ENCODE peak calls at places on chromosomes 1 and 21, in ten cellular contexts. One of them, this sample, is unnamed.

GRCh38 chr1:117060441-117061317 is 553 bp downstream of the TTF2 start:
- DNase-seq in activated T-helper 9 cell treated with anti-CD3 and anti-CD28 coated beads, Interleukin-2, amount 50 U/mL, for 16 hours: no peak
- DNase-seq in glutamatergic neuron: peak
- DNase-seq in LoVo: peak
- DNase-seq in stimulated activated naive B cell treated with anti-CD40 and anti-IgM and Interleukin-4, amounts not matched to agents 10 μg/mL and 1 μg/mL and 100 μg/mL, for 72 hours: peak
- DNase-seq in Peyer's patch: no peak
- DNase-seq in amygdala: no peak
- DNase-seq in activated T-helper 1 cell treated with anti-CD3 and anti-CD28 coated beads, Interleukin-12 subunit alpha, Interleukin-12 subunit beta, Interleukin-2, Interleukin-4 antibody, amounts not matched to agents 30 ng/mL and 10 ng/mL and 1 ng/mL, durations not matched to agents 14 hours and 24 hours and 36 hours: peak
- DNase-seq in NT2/D1: peak
- DNase-seq in tibial artery: no peak
- DNase-seq in this sample: no peak

GRCh38 chr1:16095447-16095846 is 22.0 kb upstream of the FAM131C start:
- DNase-seq in glutamatergic neuron: no peak
- DNase-seq in LoVo: no peak
- DNase-seq in NT2/D1: no peak
- DNase-seq in Peyer's patch: no peak
- DNase-seq in tibial artery: no peak
- DNase-seq in activated T-helper 9 cell treated with anti-CD3 and anti-CD28 coated beads, Interleukin-2, amount 50 U/mL, for 16 hours: no peak
- DNase-seq in stimulated activated naive B cell treated with anti-CD40 and anti-IgM and Interleukin-4, amounts not matched to agents 10 μg/mL and 1 μg/mL and 100 μg/mL, for 72 hours: no peak
- DNase-seq in activated T-helper 1 cell treated with anti-CD3 and anti-CD28 coated beads, Interleukin-12 subunit alpha, Interleukin-12 subunit beta, Interleukin-2, Interleukin-4 antibody, amounts not matched to agents 30 ng/mL and 10 ng/mL and 1 ng/mL, durations not matched to agents 14 hours and 24 hours and 36 hours: no peak
- DNase-seq in amygdala: no peak
- DNase-seq in this sample: no peak

GRCh38 chr21:45255381-45256020 is 32.2 kb downstream of the POFUT2 start:
- DNase-seq in tibial artery: no peak
- DNase-seq in stimulated activated naive B cell treated with anti-CD40 and anti-IgM and Interleukin-4, amounts not matched to agents 10 μg/mL and 1 μg/mL and 100 μg/mL, for 72 hours: no peak
- DNase-seq in glutamatergic neuron: no peak
- DNase-seq in amygdala: no peak
- DNase-seq in Peyer's patch: peak
- DNase-seq in activated T-helper 9 cell treated with anti-CD3 and anti-CD28 coated beads, Interleukin-2, amount 50 U/mL, for 16 hours: no peak
- DNase-seq in activated T-helper 1 cell treated with anti-CD3 and anti-CD28 coated beads, Interleukin-12 subunit alpha, Interleukin-12 subunit beta, Interleukin-2, Interleukin-4 antibody, amounts not matched to agents 30 ng/mL and 10 ng/mL and 1 ng/mL, durations not matched to agents 14 hours and 24 hours and 36 hours: no peak
- DNase-seq in LoVo: peak
- DNase-seq in NT2/D1: no peak
- DNase-seq in this sample: no peak

GRCh38 chr1:244603498-244603897 is 49.4 kb upstream of the DESI2 start:
- DNase-seq in tibial artery: no peak
- DNase-seq in glutamatergic neuron: no peak
- DNase-seq in NT2/D1: no peak
- DNase-seq in stimulated activated naive B cell treated with anti-CD40 and anti-IgM and Interleukin-4, amounts not matched to agents 10 μg/mL and 1 μg/mL and 100 μg/mL, for 72 hours: no peak
- DNase-seq in Peyer's patch: no peak
- DNase-seq in activated T-helper 1 cell treated with anti-CD3 and anti-CD28 coated beads, Interleukin-12 subunit alpha, Interleukin-12 subunit beta, Interleukin-2, Interleukin-4 antibody, amounts not matched to agents 30 ng/mL and 10 ng/mL and 1 ng/mL, durations not matched to agents 14 hours and 24 hours and 36 hours: no peak
- DNase-seq in LoVo: peak
- DNase-seq in amygdala: no peak
- DNase-seq in activated T-helper 9 cell treated with anti-CD3 and anti-CD28 coated beads, Interleukin-2, amount 50 U/mL, for 16 hours: no peak
- DNase-seq in this sample: no peak

GRCh38 chr1:1946540-1946939 is 27.5 kb upstream of the TMEM52 start:
- DNase-seq in NT2/D1: no peak
- DNase-seq in glutamatergic neuron: no peak
- DNase-seq in stimulated activated naive B cell treated with anti-CD40 and anti-IgM and Interleukin-4, amounts not matched to agents 10 μg/mL and 1 μg/mL and 100 μg/mL, for 72 hours: no peak
- DNase-seq in LoVo: no peak
- DNase-seq in activated T-helper 1 cell treated with anti-CD3 and anti-CD28 coated beads, Interleukin-12 subunit alpha, Interleukin-12 subunit beta, Interleukin-2, Interleukin-4 antibody, amounts not matched to agents 30 ng/mL and 10 ng/mL and 1 ng/mL, durations not matched to agents 14 hours and 24 hours and 36 hours: no peak
- DNase-seq in Peyer's patch: no peak
- DNase-seq in amygdala: no peak
- DNase-seq in tibial artery: no peak
- DNase-seq in activated T-helper 9 cell treated with anti-CD3 and anti-CD28 coated beads, Interleukin-2, amount 50 U/mL, for 16 hours: no peak
- DNase-seq in this sample: no peak

GRCh38 chr1:244862354-244862698 is 2.0 kb downstream of the HNRNPU start:
- DNase-seq in Peyer's patch: no peak
- DNase-seq in LoVo: no peak
- DNase-seq in activated T-helper 9 cell treated with anti-CD3 and anti-CD28 coated beads, Interleukin-2, amount 50 U/mL, for 16 hours: no peak
- DNase-seq in stimulated activated naive B cell treated with anti-CD40 and anti-IgM and Interleukin-4, amounts not matched to agents 10 μg/mL and 1 μg/mL and 100 μg/mL, for 72 hours: no peak
- DNase-seq in activated T-helper 1 cell treated with anti-CD3 and anti-CD28 coated beads, Interleukin-12 subunit alpha, Interleukin-12 subunit beta, Interleukin-2, Interleukin-4 antibody, amounts not matched to agents 30 ng/mL and 10 ng/mL and 1 ng/mL, durations not matched to agents 14 hours and 24 hours and 36 hours: peak
- DNase-seq in glutamatergic neuron: no peak
- DNase-seq in amygdala: no peak
- DNase-seq in tibial artery: no peak
- DNase-seq in NT2/D1: no peak
- DNase-seq in this sample: no peak

GRCh38 chr1:22972063-22972405 is 632 bp downstream of the LACTBL1 start:
- DNase-seq in Peyer's patch: no peak
- DNase-seq in activated T-helper 1 cell treated with anti-CD3 and anti-CD28 coated beads, Interleukin-12 subunit alpha, Interleukin-12 subunit beta, Interleukin-2, Interleukin-4 antibody, amounts not matched to agents 30 ng/mL and 10 ng/mL and 1 ng/mL, durations not matched to agents 14 hours and 24 hours and 36 hours: no peak
- DNase-seq in activated T-helper 9 cell treated with anti-CD3 and anti-CD28 coated beads, Interleukin-2, amount 50 U/mL, for 16 hours: no peak
- DNase-seq in LoVo: no peak
- DNase-seq in glutamatergic neuron: no peak
- DNase-seq in tibial artery: no peak
- DNase-seq in NT2/D1: no peak
- DNase-seq in amygdala: no peak
- DNase-seq in stimulated activated naive B cell treated with anti-CD40 and anti-IgM and Interleukin-4, amounts not matched to agents 10 μg/mL and 1 μg/mL and 100 μg/mL, for 72 hours: no peak
- DNase-seq in this sample: no peak

GRCh38 chr1:58496042-58496441 is 50.5 kb downstream of the OMA1 start:
- DNase-seq in glutamatergic neuron: no peak
- DNase-seq in LoVo: no peak
- DNase-seq in amygdala: no peak
- DNase-seq in activated T-helper 1 cell treated with anti-CD3 and anti-CD28 coated beads, Interleukin-12 subunit alpha, Interleukin-12 subunit beta, Interleukin-2, Interleukin-4 antibody, amounts not matched to agents 30 ng/mL and 10 ng/mL and 1 ng/mL, durations not matched to agents 14 hours and 24 hours and 36 hours: no peak
- DNase-seq in Peyer's patch: no peak
- DNase-seq in stimulated activated naive B cell treated with anti-CD40 and anti-IgM and Interleukin-4, amounts not matched to agents 10 μg/mL and 1 μg/mL and 100 μg/mL, for 72 hours: no peak
- DNase-seq in NT2/D1: no peak
- DNase-seq in tibial artery: no peak
- DNase-seq in activated T-helper 9 cell treated with anti-CD3 and anti-CD28 coated beads, Interleukin-2, amount 50 U/mL, for 16 hours: no peak
- DNase-seq in this sample: no peak

GRCh38 chr1:240732390-240732789 is 120.4 kb upstream of the GREM2 start:
- DNase-seq in glutamatergic neuron: no peak
- DNase-seq in activated T-helper 9 cell treated with anti-CD3 and anti-CD28 coated beads, Interleukin-2, amount 50 U/mL, for 16 hours: no peak
- DNase-seq in activated T-helper 1 cell treated with anti-CD3 and anti-CD28 coated beads, Interleukin-12 subunit alpha, Interleukin-12 subunit beta, Interleukin-2, Interleukin-4 antibody, amounts not matched to agents 30 ng/mL and 10 ng/mL and 1 ng/mL, durations not matched to agents 14 hours and 24 hours and 36 hours: no peak
- DNase-seq in tibial artery: no peak
- DNase-seq in Peyer's patch: no peak
- DNase-seq in amygdala: no peak
- DNase-seq in NT2/D1: peak
- DNase-seq in LoVo: peak
- DNase-seq in stimulated activated naive B cell treated with anti-CD40 and anti-IgM and Interleukin-4, amounts not matched to agents 10 μg/mL and 1 μg/mL and 100 μg/mL, for 72 hours: no peak
- DNase-seq in this sample: no peak

GRCh38 chr21:29196021-29196663 is 65.7 kb downstream of the MAP3K7CL start:
- DNase-seq in activated T-helper 9 cell treated with anti-CD3 and anti-CD28 coated beads, Interleukin-2, amount 50 U/mL, for 16 hours: peak
- DNase-seq in tibial artery: peak
- DNase-seq in amygdala: peak
- DNase-seq in glutamatergic neuron: no peak
- DNase-seq in Peyer's patch: peak
- DNase-seq in NT2/D1: no peak
- DNase-seq in LoVo: peak
- DNase-seq in stimulated activated naive B cell treated with anti-CD40 and anti-IgM and Interleukin-4, amounts not matched to agents 10 μg/mL and 1 μg/mL and 100 μg/mL, for 72 hours: peak
- DNase-seq in activated T-helper 1 cell treated with anti-CD3 and anti-CD28 coated beads, Interleukin-12 subunit alpha, Interleukin-12 subunit beta, Interleukin-2, Interleukin-4 antibody, amounts not matched to agents 30 ng/mL and 10 ng/mL and 1 ng/mL, durations not matched to agents 14 hours and 24 hours and 36 hours: peak
- DNase-seq in this sample: peak

GRCh38 chr1:87399701-87400100 is 71.0 kb downstream of the LMO4 start:
- DNase-seq in amygdala: no peak
- DNase-seq in activated T-helper 1 cell treated with anti-CD3 and anti-CD28 coated beads, Interleukin-12 subunit alpha, Interleukin-12 subunit beta, Interleukin-2, Interleukin-4 antibody, amounts not matched to agents 30 ng/mL and 10 ng/mL and 1 ng/mL, durations not matched to agents 14 hours and 24 hours and 36 hours: no peak
- DNase-seq in activated T-helper 9 cell treated with anti-CD3 and anti-CD28 coated beads, Interleukin-2, amount 50 U/mL, for 16 hours: no peak
- DNase-seq in glutamatergic neuron: no peak
- DNase-seq in Peyer's patch: no peak
- DNase-seq in tibial artery: no peak
- DNase-seq in NT2/D1: no peak
- DNase-seq in stimulated activated naive B cell treated with anti-CD40 and anti-IgM and Interleukin-4, amounts not matched to agents 10 μg/mL and 1 μg/mL and 100 μg/mL, for 72 hours: no peak
- DNase-seq in LoVo: no peak
- DNase-seq in this sample: no peak

GRCh38 chr1:211735208-211736170 is 60.1 kb upstream of the NEK2 start:
- DNase-seq in amygdala: peak
- DNase-seq in Peyer's patch: peak
- DNase-seq in tibial artery: no peak
- DNase-seq in LoVo: peak
- DNase-seq in glutamatergic neuron: no peak
- DNase-seq in activated T-helper 9 cell treated with anti-CD3 and anti-CD28 coated beads, Interleukin-2, amount 50 U/mL, for 16 hours: no peak
- DNase-seq in stimulated activated naive B cell treated with anti-CD40 and anti-IgM and Interleukin-4, amounts not matched to agents 10 μg/mL and 1 μg/mL and 100 μg/mL, for 72 hours: no peak
- DNase-seq in NT2/D1: peak
- DNase-seq in activated T-helper 1 cell treated with anti-CD3 and anti-CD28 coated beads, Interleukin-12 subunit alpha, Interleukin-12 subunit beta, Interleukin-2, Interleukin-4 antibody, amounts not matched to agents 30 ng/mL and 10 ng/mL and 1 ng/mL, durations not matched to agents 14 hours and 24 hours and 36 hours: no peak
- DNase-seq in this sample: no peak

This sample was measured in NK-92 treated with Interleukin-12 subunit alpha and Interleukin-12 subunit beta, amount 100 ng/mL, for 24 hours.